ENCODE peak calls at places on chromosomes 12 and 14, in six cellular contexts. J, L, H, Z, C and P are unnamed samples.

GRCh38 chr14:50068496-50068895 is 47.9 kb downstream of the VCPKMT start:
- DNase-seq in J (no peak), L (no peak), H (no peak), Z (no peak), C (no peak), P (no peak)

GRCh38 chr14:38405851-38406630 is 150.1 kb upstream of the CLEC14A start:
- DNase-seq in J (no peak), L (no peak), H (no peak), Z (peak), C (no peak), P (no peak)

GRCh38 chr12:55760663-55761062 is 17.7 kb downstream of the GDF11 start:
- DNase-seq in J (no peak), L (no peak), H (no peak), Z (no peak), C (no peak), P (no peak)

GRCh38 chr14:92323031-92323915 is at the start of gene SLC24A4:
- DNase-seq in J (no peak), L (no peak), H (no peak), Z (no peak), C (no peak), P (no peak)

GRCh38 chr12:108364879-108365278 is 25.8 kb upstream of the CMKLR1 start:
- DNase-seq in J (no peak), L (no peak), H (no peak), Z (no peak), C (no peak), P (no peak)

GRCh38 chr14:53956427-53957201 is at the start of gene BMP4:
- DNase-seq in J (no peak), L (no peak), H (peak), Z (no peak), C (no peak), P (peak)

GRCh38 chr12:104953323-104953722 is 4.8 kb downstream of the SLC41A2 start:
- DNase-seq in J (no peak), L (no peak), H (no peak), Z (no peak), C (peak), P (no peak)

GRCh38 chr12:82765971-82766705 is 79.4 kb downstream of the TMTC2 start:
- DNase-seq in J (no peak), L (no peak), H (no peak), Z (no peak), C (no peak), P (no peak)

GRCh38 chr14:93012516-93013367 is 89.8 kb downstream of the CHGA start:
- DNase-seq in J (no peak), L (no peak), H (no peak), Z (no peak), C (no peak), P (no peak)

GRCh38 chr12:1933342-1933992 is 15.0 kb upstream of the CACNA2D4 start:
- DNase-seq in J (no peak), L (no peak), H (no peak), Z (peak), C (no peak), P (no peak)

GRCh38 chr12:48489012-48489411 is 6.7 kb downstream of the C12orf54 start:
- DNase-seq in J (no peak), L (no peak), H (no peak), Z (no peak), C (no peak), P (no peak)

GRCh38 chr12:124397399-124397679 is 102.4 kb downstream of the RFLNA start:
- DNase-seq in J (no peak), L (no peak), H (no peak), Z (no peak), C (no peak), P (no peak)

GRCh38 chr14:75589896-75590295 is 11.5 kb downstream of the FLVCR2 start:
- DNase-seq in J (no peak), L (no peak), H (no peak), Z (no peak), C (no peak), P (no peak)

GRCh38 chr14:83425138-83425537 is 1891.5 kb upstream of the SEL1L start:
- DNase-seq in J (no peak), L (no peak), H (no peak), Z (no peak), C (no peak), P (no peak)

GRCh38 chr14:93317836-93318807 is 14.7 kb downstream of the BTBD7 start:
- DNase-seq in J (no peak), L (no peak), H (no peak), Z (no peak), C (peak), P (no peak)

GRCh38 chr12:54048694-54049093 is 4.9 kb upstream of the HOXC4 start:
- DNase-seq in J (no peak), L (no peak), H (no peak), Z (no peak), C (no peak), P (no peak)

GRCh38 chr12:54658306-54659264 is 10.4 kb upstream of the DCD start:
- DNase-seq in J (peak), L (no peak), H (peak), Z (no peak), C (no peak), P (no peak)

GRCh38 chr12:130713581-130713991 is 2.5 kb downstream of the RIMBP2 start:
- DNase-seq in J (no peak), L (no peak), H (no peak), Z (peak), C (no peak), P (no peak)

GRCh38 chr12:69000540-69001243 is 67.7 kb upstream of the CPM start:
- DNase-seq in J (no peak), L (no peak), H (no peak), Z (no peak), C (no peak), P (no peak)

GRCh38 chr12:68638171-68638570 is 27.5 kb downstream of the RAP1B start:
- DNase-seq in J (no peak), L (no peak), H (no peak), Z (no peak), C (no peak), P (no peak)

GRCh38 chr14:72605921-72606220 is 288.0 kb downstream of the DPF3 start:
- DNase-seq in J (no peak), L (no peak), H (no peak), Z (no peak), C (no peak), P (no peak)

GRCh38 chr12:1806301-1807106 is 13.9 kb upstream of the LRTM2 start:
- DNase-seq in J (no peak), L (no peak), H (no peak), Z (no peak), C (no peak), P (no peak)

GRCh38 chr14:73344304-73344703 is 107.0 kb downstream of the PAPLN start:
- DNase-seq in J (no peak), L (peak), H (no peak), Z (peak), C (no peak), P (no peak)

GRCh38 chr12:16184691-16185090 is 92.8 kb downstream of the SLC15A5 start:
- DNase-seq in J (no peak), L (no peak), H (no peak), Z (no peak), C (no peak), P (no peak)

GRCh38 chr12:19480459-19480858 is 41.2 kb downstream of the AEBP2 start:
- DNase-seq in J (no peak), L (no peak), H (no peak), Z (no peak), C (no peak), P (no peak)

GRCh38 chr12:31590730-31591307 is at the start of gene DENND5B:
- DNase-seq in J (peak), L (peak), H (peak), Z (peak), C (peak), P (peak)